ENCODE peak calls at places on chromosomes 16 and 17, in nine cellular contexts. E, I, L, G, P, B, Q, Z and F are unnamed samples.
A peak's percentile ranks its signal among the peaks of the same experiment; 100 is the strongest.

GRCh38 chr16:89368604-89369249 is 121.6 kb downstream of the ANKRD11 start:
- DNase-seq in Q (no peak), L (no peak), Z (no peak), E (no peak), P (no peak), G (peak; percentile 36), I (no peak), B (no peak), F (no peak)

GRCh38 chr17:76014925-76015261 is 12.2 kb downstream of the EVPL start:
- DNase-seq in Z (peak; percentile 55), E (no peak), P (no peak), L (no peak), I (no peak), G (peak; percentile 57), B (no peak), Q (peak; percentile 53), F (no peak)

GRCh38 chr16:19874816-19875546 is 9.7 kb downstream of the GPRC5B start:
- DNase-seq in Z (no peak), P (no peak), E (peak; percentile 74), L (no peak), B (no peak), Q (no peak), I (no peak), G (no peak), F (no peak)

GRCh38 chr16:54098247-54098646 is 188.3 kb downstream of the IRX3 start:
- DNase-seq in B (no peak), G (no peak), Z (peak; percentile 70), P (no peak), L (no peak), Q (no peak), E (no peak), I (peak; percentile 43), F (no peak)

GRCh38 chr17:48960834-48961515 is 7.4 kb downstream of the GIP start:
- DNase-seq in L (no peak), Q (no peak), Z (no peak), I (no peak), G (no peak), P (no peak), E (peak; percentile 12), B (no peak), F (no peak)

GRCh38 chr17:44587339-44587738 is 30.1 kb downstream of the FZD2 start:
- DNase-seq in P (no peak), L (peak; percentile 90), Q (peak; percentile 97), B (peak; percentile 96), I (peak; percentile 76), E (no peak), G (peak; percentile 77), Z (no peak), F (no peak)

GRCh38 chr17:36756695-36757094 is 155.3 kb downstream of the MRM1 start:
- DNase-seq in P (no peak), L (no peak), B (no peak), G (no peak), Z (no peak), Q (no peak), I (no peak), E (no peak), F (no peak)

GRCh38 chr17:9842057-9842758 is 16.5 kb downstream of the GLP2R start:
- DNase-seq in I (no peak), G (no peak), Z (no peak), P (peak; percentile 38), E (no peak), B (no peak), L (no peak), Q (peak; percentile 65), F (no peak)

GRCh38 chr16:85936761-85937343 is 37.9 kb downstream of the IRF8 start:
- DNase-seq in G (no peak), Z (no peak), L (no peak), E (no peak), P (no peak), Q (peak; percentile 9), I (peak; percentile 18), B (no peak), F (no peak)